ENCODE peak calls at places on chromosomes 7 and 10, in four cellular contexts. H is left ventricle myocardium inferior; I is GM10248; K is effector memory CD4-positive, alpha-beta T cell. N is an unnamed sample.

GRCh38 chr10:70830185-70830584 is 14.4 kb downstream of the SGPL1 start:
- DNase-seq in K (no peak), H (no peak), I (no peak), N (no peak)

GRCh38 chr10:86439544-86439943 is 72.9 kb upstream of the GRID1 start:
- DNase-seq in H (peak), K (no peak), I (no peak), N (no peak)

GRCh38 chr7:504221-505081 is 15.2 kb downstream of the PDGFA start:
- DNase-seq in I (no peak), H (peak), K (no peak), N (no peak)

GRCh38 chr7:7399707-7400106 is 136.0 kb downstream of the COL28A1 start:
- DNase-seq in H (no peak), K (no peak), I (no peak), N (no peak)

GRCh38 chr10:11270135-11270857 is 252.6 kb downstream of the CELF2 start:
- DNase-seq in H (peak), I (peak), K (peak), N (peak)

GRCh38 chr10:61136151-61136550 is 192.2 kb upstream of the RHOBTB1 start:
- DNase-seq in H (no peak), K (no peak), I (no peak), N (no peak)

GRCh38 chr7:31134246-31135188 is 82.4 kb downstream of the ADCYAP1R1 start:
- DNase-seq in K (no peak), H (peak), I (peak), N (peak)

GRCh38 chr7:135618510-135618909 is 43.8 kb upstream of the STMP1 start:
- DNase-seq in I (no peak), K (no peak), H (no peak), N (no peak)

GRCh38 chr7:102985176-102985783 is 72.5 kb downstream of the LRRC17 start:
- DNase-seq in H (no peak), I (no peak), K (no peak), N (no peak)

GRCh38 chr7:157769870-157770213 is 433.0 kb downstream of the DNAJB6 start:
- DNase-seq in K (no peak), I (no peak), H (no peak), N (no peak)

GRCh38 chr7:85750454-85750949 is 563.6 kb upstream of the SEMA3D start:
- DNase-seq in K (no peak), I (peak), H (no peak), N (peak)

GRCh38 chr10:76122056-76122455 is 690.6 kb downstream of the LRMDA start:
- DNase-seq in H (no peak), I (no peak), K (no peak), N (no peak)

GRCh38 chr7:139635521-139636240 is 112.2 kb downstream of the CLEC2L start:
- DNase-seq in K (peak), H (no peak), I (no peak), N (no peak)

GRCh38 chr10:43120948-43121290 is 17.3 kb upstream of the CSGALNACT2 start:
- DNase-seq in H (no peak), I (peak), K (no peak), N (peak)

GRCh38 chr7:122262246-122262645 is 42.3 kb downstream of the FEZF1 start:
- DNase-seq in H (no peak), K (no peak), I (no peak), N (no peak)

GRCh38 chr7:113217314-113217713 is 99.0 kb upstream of the SMIM30 start:
- DNase-seq in K (no peak), H (no peak), I (no peak), N (no peak)

GRCh38 chr7:12210179-12211053 is 678 bp upstream of the TMEM106B start:
- DNase-seq in K (no peak), H (peak), I (no peak), N (no peak)

GRCh38 chr7:142802301-142802700 is 31.5 kb downstream of the PRSS2 start:
- DNase-seq in K (no peak), I (no peak), H (no peak), N (no peak)

GRCh38 chr7:116173051-116174028 is 37.0 kb upstream of the TES start:
- DNase-seq in H (no peak), K (no peak), I (peak), N (peak)

GRCh38 chr7:42168512-42168911 is 68.5 kb downstream of the GLI3 start:
- DNase-seq in K (no peak), H (no peak), I (no peak), N (no peak)

GRCh38 chr7:37100735-37101331 is 347.8 kb downstream of the ELMO1 start:
- DNase-seq in K (no peak), I (no peak), H (no peak), N (no peak)

GRCh38 chr10:63264852-63265617 is 131.9 kb downstream of the NRBF2 start:
- DNase-seq in K (peak), I (peak), H (no peak), N (peak)

GRCh38 chr10:52357986-52358385 is 43.9 kb downstream of the DKK1 start:
- DNase-seq in K (no peak), I (no peak), H (no peak), N (no peak)

GRCh38 chr7:29255199-29255838 is 60.7 kb downstream of the CHN2 start:
- DNase-seq in H (no peak), I (no peak), K (no peak), N (no peak)

N was measured in GM20000.